ENCODE peak calls at places on chromosomes 11 and 22, in seven cellular contexts. Y is NCI-H774; U is MCF 10A; Q is posterior cingulate gyrus; N is activated naive CD8-positive, alpha-beta T cell treated with anti-CD3 and anti-CD28 coated beads, Interleukin-2, amount 50 U/mL, for 24 hours; M is T1000; B is NCI-H1092. P is an unnamed sample.

GRCh38 chr11:79152511-79152910 is 288.3 kb downstream of the TENM4 start:
- DNase-seq in B (no peak), Y (no peak), Q (no peak), N (no peak), M (no peak), U (no peak), P (no peak)

GRCh38 chr11:80727315-80727714 is 1286.5 kb upstream of the TENM4 start:
- DNase-seq in U (peak), Q (no peak), M (no peak), Y (peak), B (no peak), N (no peak), P (no peak)

GRCh38 chr11:2085251-2086066 is 53.7 kb downstream of the IGF2 start:
- DNase-seq in Q (peak), U (no peak), B (no peak), Y (no peak), M (no peak), N (no peak), P (no peak)

GRCh38 chr11:72665911-72666472 is 8.2 kb downstream of the PDE2A start:
- DNase-seq in B (no peak), Q (no peak), M (no peak), U (no peak), Y (no peak), N (no peak), P (no peak)

GRCh38 chr11:75597636-75598035 is 35.6 kb downstream of the SERPINH1 start:
- DNase-seq in M (no peak), B (peak), U (peak), N (peak), Q (no peak), Y (peak), P (peak)

GRCh38 chr11:63813563-63814382 is 517 bp downstream of the SPINDOC start:
- DNase-seq in B (peak), Y (peak), Q (peak), M (peak), U (peak), N (peak), P (peak)

GRCh38 chr11:6991227-6991626 is 28.9 kb downstream of the ZNF214 start:
- DNase-seq in Y (no peak), U (no peak), N (no peak), Q (no peak), B (no peak), M (no peak), P (no peak)

GRCh38 chr11:33687733-33688479 is 12.7 kb downstream of the C11orf91 start:
- DNase-seq in U (peak), N (peak), B (peak), Q (no peak), M (peak), Y (peak), P (peak)

GRCh38 chr11:124081496-124081895 is 33.8 kb upstream of the VWA5A start:
- DNase-seq in U (no peak), B (no peak), Q (no peak), N (no peak), Y (no peak), M (no peak), P (no peak)

GRCh38 chr11:128634395-128634794 is 47.0 kb upstream of the ETS1 start:
- DNase-seq in B (no peak), U (no peak), Y (no peak), Q (no peak), M (no peak), N (no peak), P (no peak)

GRCh38 chr11:13468750-13469149 is 5.7 kb upstream of the BTBD10 start:
- DNase-seq in U (no peak), M (no peak), Y (no peak), Q (no peak), B (no peak), N (no peak), P (no peak)

GRCh38 chr11:66722745-66723651 is 6.0 kb downstream of the SPTBN2 start:
- DNase-seq in U (no peak), Y (no peak), N (no peak), M (no peak), Q (no peak), B (no peak), P (no peak)

GRCh38 chr22:44764974-44765373 is 12.6 kb downstream of the ARHGAP8 start:
- DNase-seq in U (no peak), M (no peak), N (no peak), Q (no peak), B (no peak), Y (no peak), P (no peak)